ENCODE peak calls at places on chromosomes 6 and 20, in nine cellular contexts. One of them, this sample, is unnamed. For H3K4me1, the result is how much of the 10 kb centered on the place peaks cover.

GRCh38 chr6:31597006-31597405 is 4.2 kb upstream of the NCR3 start:
- DNase-seq in esophagus squamous epithelium: no peak
- DNase-seq in OCI-LY7: peak
- DNase-seq in A549: peak
- DNase-seq in GM23248: peak
- DNase-seq in heart left ventricle: no peak
- DNase-seq in CD8-positive, alpha-beta memory T cell: peak
- DNase-seq in right cardiac atrium: no peak
- DNase-seq in HCT116: peak
- DNase-seq in this sample: peak

GRCh38 chr6:14489445-14489844 is 371.9 kb downstream of the CD83 start:
- DNase-seq in CD8-positive, alpha-beta memory T cell: no peak
- DNase-seq in HCT116: no peak
- DNase-seq in GM23248: no peak
- DNase-seq in esophagus squamous epithelium: no peak
- DNase-seq in A549: no peak
- DNase-seq in OCI-LY7: no peak
- DNase-seq in right cardiac atrium: no peak
- DNase-seq in heart left ventricle: no peak
- DNase-seq in this sample: no peak

GRCh38 chr6:116450769-116451740 is 10.1 kb upstream of the CALHM6 start:
- DNase-seq in right cardiac atrium: peak
- DNase-seq in OCI-LY7: peak
- DNase-seq in CD8-positive, alpha-beta memory T cell: no peak
- DNase-seq in esophagus squamous epithelium: no peak
- DNase-seq in heart left ventricle: no peak
- DNase-seq in HCT116: no peak
- DNase-seq in A549: no peak
- DNase-seq in GM23248: no peak
- DNase-seq in this sample: no peak

GRCh38 chr6:168451805-168452204 is 10.8 kb downstream of the SMOC2 start:
- DNase-seq in OCI-LY7: no peak
- DNase-seq in A549: no peak
- DNase-seq in right cardiac atrium: no peak
- DNase-seq in esophagus squamous epithelium: no peak
- DNase-seq in GM23248: no peak
- DNase-seq in HCT116: no peak
- DNase-seq in CD8-positive, alpha-beta memory T cell: no peak
- DNase-seq in heart left ventricle: no peak
- DNase-seq in this sample: no peak

GRCh38 chr6:161300823-161301222 is 27.0 kb upstream of the AGPAT4 start:
- DNase-seq in OCI-LY7: no peak
- DNase-seq in esophagus squamous epithelium: no peak
- DNase-seq in HCT116: no peak
- DNase-seq in right cardiac atrium: no peak
- DNase-seq in GM23248: peak
- DNase-seq in CD8-positive, alpha-beta memory T cell: no peak
- DNase-seq in heart left ventricle: no peak
- DNase-seq in A549: no peak
- DNase-seq in this sample: no peak

GRCh38 chr20:33169176-33169794 is 1.3 kb downstream of the BPIFA2 start:
- DNase-seq in GM23248: no peak
- DNase-seq in esophagus squamous epithelium: no peak
- DNase-seq in HCT116: no peak
- DNase-seq in right cardiac atrium: no peak
- DNase-seq in OCI-LY7: peak
- DNase-seq in heart left ventricle: no peak
- DNase-seq in A549: peak
- DNase-seq in CD8-positive, alpha-beta memory T cell: no peak
- DNase-seq in this sample: no peak

GRCh38 chr6:39260451-39260850 is 31.2 kb upstream of the KCNK5 start:
- DNase-seq in OCI-LY7: no peak
- DNase-seq in heart left ventricle: no peak
- DNase-seq in HCT116: no peak
- DNase-seq in CD8-positive, alpha-beta memory T cell: no peak
- DNase-seq in GM23248: no peak
- DNase-seq in esophagus squamous epithelium: no peak
- DNase-seq in A549: no peak
- DNase-seq in right cardiac atrium: no peak
- DNase-seq in this sample: no peak

GRCh38 chr6:100257661-100258395 is 206.9 kb downstream of the SIM1 start:
- DNase-seq in HCT116: peak
- DNase-seq in right cardiac atrium: no peak
- DNase-seq in heart left ventricle: no peak
- DNase-seq in A549: peak
- DNase-seq in GM23248: peak
- DNase-seq in CD8-positive, alpha-beta memory T cell: no peak
- DNase-seq in OCI-LY7: peak
- DNase-seq in esophagus squamous epithelium: no peak
- DNase-seq in this sample: no peak

GRCh38 chr6:23656257-23656731 is 469.7 kb upstream of the NRSN1 start:
- DNase-seq in GM23248: no peak
- DNase-seq in A549: no peak
- DNase-seq in esophagus squamous epithelium: no peak
- DNase-seq in right cardiac atrium: no peak
- DNase-seq in HCT116: no peak
- DNase-seq in heart left ventricle: no peak
- DNase-seq in CD8-positive, alpha-beta memory T cell: no peak
- DNase-seq in OCI-LY7: no peak
- DNase-seq in this sample: no peak

GRCh38 chr6:106490453-106490852 is 129.9 kb downstream of the CRYBG1 start:
- DNase-seq in right cardiac atrium: no peak
- DNase-seq in GM23248: no peak
- DNase-seq in A549: no peak
- DNase-seq in HCT116: no peak
- DNase-seq in OCI-LY7: no peak
- DNase-seq in heart left ventricle: no peak
- DNase-seq in esophagus squamous epithelium: no peak
- DNase-seq in CD8-positive, alpha-beta memory T cell: no peak
- DNase-seq in this sample: no peak

GRCh38 chr6:155628315-155628714 is 172.7 kb upstream of the NOX3 start:
- DNase-seq in OCI-LY7: peak
- DNase-seq in esophagus squamous epithelium: no peak
- DNase-seq in GM23248: no peak
- DNase-seq in HCT116: no peak
- DNase-seq in A549: no peak
- DNase-seq in right cardiac atrium: no peak
- DNase-seq in CD8-positive, alpha-beta memory T cell: no peak
- DNase-seq in heart left ventricle: no peak
- DNase-seq in this sample: no peak

GRCh38 chr6:92369309-92369708 is 1050.0 kb downstream of the EPHA7 start:
- DNase-seq in OCI-LY7: no peak
- DNase-seq in CD8-positive, alpha-beta memory T cell: no peak
- DNase-seq in heart left ventricle: no peak
- DNase-seq in GM23248: no peak
- DNase-seq in esophagus squamous epithelium: no peak
- DNase-seq in right cardiac atrium: no peak
- DNase-seq in A549: no peak
- DNase-seq in HCT116: no peak
- DNase-seq in this sample: no peak

GRCh38 chr6:78131521-78131920 is 478.7 kb downstream of the MEI4 start:
- DNase-seq in HCT116: no peak
- DNase-seq in right cardiac atrium: peak
- DNase-seq in A549: no peak
- DNase-seq in OCI-LY7: no peak
- DNase-seq in CD8-positive, alpha-beta memory T cell: no peak
- DNase-seq in heart left ventricle: no peak
- DNase-seq in esophagus squamous epithelium: no peak
- DNase-seq in GM23248: no peak
- DNase-seq in this sample: no peak

GRCh38 chr6:37690964-37691735 is 6.5 kb downstream of the MDGA1 start:
- DNase-seq in OCI-LY7: no peak
- DNase-seq in CD8-positive, alpha-beta memory T cell: no peak
- DNase-seq in esophagus squamous epithelium: no peak
- DNase-seq in A549: no peak
- DNase-seq in GM23248: peak
- DNase-seq in heart left ventricle: no peak
- DNase-seq in HCT116: no peak
- DNase-seq in right cardiac atrium: no peak
- DNase-seq in this sample: no peak

GRCh38 chr6:3194535-3195376 is 32.7 kb downstream of the TUBB2B start:
- DNase-seq in heart left ventricle: no peak
- DNase-seq in A549: no peak
- DNase-seq in HCT116: no peak
- DNase-seq in CD8-positive, alpha-beta memory T cell: no peak
- DNase-seq in GM23248: no peak
- DNase-seq in right cardiac atrium: no peak
- DNase-seq in esophagus squamous epithelium: no peak
- DNase-seq in OCI-LY7: no peak
- DNase-seq in this sample: no peak

GRCh38 chr6:25175656-25176055 is 103.5 kb upstream of the CARMIL1 start:
- DNase-seq in heart left ventricle: no peak
- DNase-seq in right cardiac atrium: no peak
- DNase-seq in CD8-positive, alpha-beta memory T cell: no peak
- DNase-seq in A549: peak
- DNase-seq in esophagus squamous epithelium: no peak
- DNase-seq in HCT116: no peak
- DNase-seq in OCI-LY7: peak
- DNase-seq in GM23248: no peak
- DNase-seq in this sample: no peak

GRCh38 chr6:158813032-158813431 is 6.1 kb downstream of the EZR start:
- DNase-seq in right cardiac atrium: no peak
- DNase-seq in heart left ventricle: no peak
- DNase-seq in HCT116: no peak
- DNase-seq in CD8-positive, alpha-beta memory T cell: no peak
- DNase-seq in GM23248: no peak
- DNase-seq in OCI-LY7: no peak
- DNase-seq in esophagus squamous epithelium: no peak
- DNase-seq in A549: no peak
- DNase-seq in this sample: no peak

GRCh38 chr6:11366934-11367637 is 134.6 kb upstream of the NEDD9 start:
- DNase-seq in A549: peak
- DNase-seq in HCT116: no peak
- DNase-seq in right cardiac atrium: no peak
- DNase-seq in heart left ventricle: no peak
- DNase-seq in esophagus squamous epithelium: no peak
- DNase-seq in OCI-LY7: no peak
- DNase-seq in GM23248: peak
- DNase-seq in CD8-positive, alpha-beta memory T cell: no peak
- DNase-seq in this sample: no peak
- H3K27ac ChIP-seq in A549: peak
- H3K27ac ChIP-seq in HCT116: no peak
- H3K27ac ChIP-seq in right cardiac atrium: peak
- H3K27ac ChIP-seq in heart left ventricle: peak
- H3K27ac ChIP-seq in esophagus squamous epithelium: peak
- H3K27ac ChIP-seq in OCI-LY7: no peak
- H3K27ac ChIP-seq in GM23248: no peak
- H3K27ac ChIP-seq in CD8-positive, alpha-beta memory T cell: peak
- H3K27ac ChIP-seq in this sample: no peak

GRCh38 chr6:511488-512137 is 120.1 kb downstream of the IRF4 start:
- DNase-seq in A549: no peak
- DNase-seq in esophagus squamous epithelium: no peak
- DNase-seq in HCT116: no peak
- DNase-seq in right cardiac atrium: no peak
- DNase-seq in CD8-positive, alpha-beta memory T cell: no peak
- DNase-seq in GM23248: no peak
- DNase-seq in heart left ventricle: no peak
- DNase-seq in OCI-LY7: no peak
- DNase-seq in this sample: no peak
- H3K4me1 ChIP-seq in A549: under half
- H3K4me1 ChIP-seq in esophagus squamous epithelium: under half
- H3K4me1 ChIP-seq in HCT116: under half
- H3K4me1 ChIP-seq in right cardiac atrium: under half
- H3K4me1 ChIP-seq in CD8-positive, alpha-beta memory T cell: under half
- H3K4me1 ChIP-seq in GM23248: under half
- H3K4me1 ChIP-seq in heart left ventricle: under half
- H3K4me1 ChIP-seq in OCI-LY7: under half
- H3K4me1 ChIP-seq in this sample: under half

GRCh38 chr20:58718729-58719128 is 26.1 kb downstream of the NPEPL1 start:
- DNase-seq in right cardiac atrium: peak
- DNase-seq in A549: no peak
- DNase-seq in CD8-positive, alpha-beta memory T cell: no peak
- DNase-seq in esophagus squamous epithelium: no peak
- DNase-seq in heart left ventricle: no peak
- DNase-seq in OCI-LY7: no peak
- DNase-seq in HCT116: no peak
- DNase-seq in GM23248: no peak
- DNase-seq in this sample: no peak

GRCh38 chr20:58716476-58717277 is 24.1 kb downstream of the NPEPL1 start:
- DNase-seq in A549: no peak
- DNase-seq in right cardiac atrium: peak
- DNase-seq in CD8-positive, alpha-beta memory T cell: no peak
- DNase-seq in heart left ventricle: peak
- DNase-seq in GM23248: no peak
- DNase-seq in HCT116: no peak
- DNase-seq in esophagus squamous epithelium: no peak
- DNase-seq in OCI-LY7: no peak
- DNase-seq in this sample: no peak

GRCh38 chr20:58719258-58719657 is 26.7 kb downstream of the NPEPL1 start:
- DNase-seq in esophagus squamous epithelium: no peak
- DNase-seq in heart left ventricle: no peak
- DNase-seq in HCT116: no peak
- DNase-seq in right cardiac atrium: peak
- DNase-seq in GM23248: no peak
- DNase-seq in CD8-positive, alpha-beta memory T cell: no peak
- DNase-seq in A549: no peak
- DNase-seq in OCI-LY7: no peak
- DNase-seq in this sample: no peak

GRCh38 chr20:58717278-58718091 is 24.9 kb downstream of the NPEPL1 start:
- DNase-seq in heart left ventricle: peak
- DNase-seq in esophagus squamous epithelium: no peak
- DNase-seq in GM23248: no peak
- DNase-seq in right cardiac atrium: no peak
- DNase-seq in A549: no peak
- DNase-seq in CD8-positive, alpha-beta memory T cell: peak
- DNase-seq in HCT116: no peak
- DNase-seq in OCI-LY7: no peak
- DNase-seq in this sample: no peak

DNA sequence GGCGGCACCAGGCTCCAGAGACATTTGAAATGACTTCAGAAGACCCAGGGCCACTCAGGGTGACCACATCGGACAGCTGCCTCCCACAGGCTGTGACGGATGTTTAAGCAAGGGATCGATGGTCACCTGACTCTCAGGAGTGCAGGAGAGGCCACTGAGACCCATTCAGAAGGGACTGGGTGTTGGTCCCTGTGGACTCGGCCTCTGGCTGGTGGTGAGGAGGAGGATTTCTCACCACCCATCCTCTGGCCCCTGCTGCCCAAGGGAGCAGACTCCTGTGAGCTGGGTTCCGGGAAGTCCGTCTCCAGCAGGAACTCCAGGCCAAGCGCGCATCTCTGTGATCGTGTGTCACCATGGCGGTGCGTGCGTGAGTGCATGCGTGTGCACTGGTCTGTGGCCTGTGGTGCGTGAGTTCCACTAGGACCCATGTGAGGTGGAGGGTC is 25.5 kb downstream of the NPEPL1 start:
- DNase-seq in heart left ventricle: peak
- DNase-seq in GM23248: no peak
- DNase-seq in HCT116: no peak
- DNase-seq in OCI-LY7: no peak
- DNase-seq in CD8-positive, alpha-beta memory T cell: no peak
- DNase-seq in A549: no peak
- DNase-seq in esophagus squamous epithelium: no peak
- DNase-seq in right cardiac atrium: no peak
- DNase-seq in this sample: no peak
- H3K27ac ChIP-seq in heart left ventricle: no peak
- H3K27ac ChIP-seq in GM23248: no peak
- H3K27ac ChIP-seq in HCT116: no peak
- H3K27ac ChIP-seq in OCI-LY7: no peak
- H3K27ac ChIP-seq in CD8-positive, alpha-beta memory T cell: no peak
- H3K27ac ChIP-seq in A549: no peak
- H3K27ac ChIP-seq in esophagus squamous epithelium: no peak
- H3K27ac ChIP-seq in right cardiac atrium: no peak
- H3K27ac ChIP-seq in this sample: no peak

GRCh38 chr20:60113024-60113724 is 155.0 kb downstream of the CDH26 start:
- DNase-seq in CD8-positive, alpha-beta memory T cell: no peak
- DNase-seq in right cardiac atrium: peak
- DNase-seq in heart left ventricle: no peak
- DNase-seq in esophagus squamous epithelium: no peak
- DNase-seq in A549: no peak
- DNase-seq in HCT116: no peak
- DNase-seq in OCI-LY7: no peak
- DNase-seq in GM23248: no peak
- DNase-seq in this sample: no peak
- H3K4me1 ChIP-seq in CD8-positive, alpha-beta memory T cell: under half
- H3K4me1 ChIP-seq in right cardiac atrium: under half
- H3K4me1 ChIP-seq in heart left ventricle: under half
- H3K4me1 ChIP-seq in esophagus squamous epithelium: under half
- H3K4me1 ChIP-seq in A549: under half
- H3K4me1 ChIP-seq in HCT116: under half
- H3K4me1 ChIP-seq in OCI-LY7: under half
- H3K4me1 ChIP-seq in GM23248: under half
- H3K4me1 ChIP-seq in this sample: under half